ENCODE peak calls at places on chromosome 20, in seven cellular contexts. C is SK-N-SH, K is hepatocyte, O is breast epithelium, A is PC-9, T is IMR-90, E is HepG2. X is an unnamed sample. For H3K36me3, the result is how much of the 10 kb centered on the place peaks cover.

GRCh38 chr20:48926816-48927215 is 5.3 kb downstream of the ARFGEF2 start:
- DNase-seq in C (no peak), K (no peak), O (no peak), A (no peak), T (no peak), E (no peak), X (no peak)

GRCh38 chr20:52494244-52494643 is 302.7 kb upstream of the ZFP64 start:
- DNase-seq in C (no peak), K (peak), O (no peak), A (peak), T (peak), E (no peak), X (no peak)

GRCh38 chr20:17796096-17796563 is 96.4 kb downstream of the BANF2 start:
- DNase-seq in C (no peak), K (peak), O (peak), A (no peak), T (peak), E (peak), X (no peak)

GRCh38 chr20:15708984-15709598 is 864.2 kb downstream of the KIF16B start:
- DNase-seq in C (peak), K (peak), O (no peak), A (no peak), T (no peak), E (peak), X (peak)

GRCh38 chr20:8361008-8361652 is 229.1 kb downstream of the PLCB1 start:
- DNase-seq in C (no peak), K (no peak), O (no peak), A (no peak), T (peak), E (no peak), X (no peak)

GRCh38 chr20:32457476-32457986 is 99.4 kb downstream of the ASXL1 start:
- DNase-seq in C (peak), K (peak), O (no peak), A (no peak), T (peak), E (no peak), X (peak)

GRCh38 chr20:14336667-14337066 is 745 bp downstream of the FLRT3 start:
- DNase-seq in C (no peak), K (peak), O (no peak), A (no peak), T (peak), E (peak), X (peak)

GRCh38 chr20:53738945-53739798 is 145.5 kb upstream of the ZNF217 start:
- DNase-seq in C (no peak), K (peak), O (no peak), A (peak), T (no peak), E (no peak), X (no peak)

GRCh38 chr20:13687827-13688226 is 49.1 kb upstream of the TASP1 start:
- DNase-seq in C (no peak), K (no peak), O (no peak), A (no peak), T (no peak), E (no peak), X (no peak)

GRCh38 chr20:19885981-19886665 is 128.1 kb downstream of the RIN2 start:
- DNase-seq in C (no peak), K (peak), O (peak), A (peak), T (peak), E (peak), X (peak)

GRCh38 chr20:830011-830521 is 3.4 kb upstream of the FAM110A start:
- DNase-seq in C (no peak), K (no peak), O (no peak), A (peak), T (peak), E (no peak), X (no peak)

GRCh38 chr20:634526-634925 is 18.5 kb downstream of the SRXN1 start:
- DNase-seq in C (peak), K (no peak), O (no peak), A (no peak), T (no peak), E (no peak), X (peak)

GRCh38 chr20:20457392-20458126 is 89.7 kb downstream of the INSM1 start:
- DNase-seq in C (no peak), K (no peak), O (no peak), A (no peak), T (peak), E (no peak), X (no peak)

GRCh38 chr20:36950432-36951197 is 893 bp downstream of the SAMHD1 start:
- DNase-seq in C (no peak), K (peak), O (no peak), A (no peak), T (peak), E (no peak), X (peak)

GRCh38 chr20:50336631-50337030 is 146.0 kb downstream of the CEBPB start:
- DNase-seq in C (no peak), K (no peak), O (no peak), A (no peak), T (peak), E (no peak), X (no peak)

GRCh38 chr20:878511-879307 is 37.4 kb downstream of the ANGPT4 start:
- DNase-seq in C (no peak), K (peak), O (no peak), A (no peak), T (peak), E (no peak), X (no peak)

GRCh38 chr20:26277339-26277738 is 580.7 kb upstream of the ZNF337 start:
- DNase-seq in C (no peak), K (no peak), O (no peak), A (no peak), T (no peak), E (no peak), X (no peak)

GRCh38 chr20:2984956-2985661 is 58.3 kb upstream of the GNRH2 start:
- DNase-seq in C (no peak), K (peak), O (no peak), A (no peak), T (peak), E (no peak), X (peak)

GRCh38 chr20:51457281-51457932 is 85.1 kb downstream of the NFATC2 start:
- DNase-seq in C (peak), K (peak), O (peak), A (peak), T (peak), E (no peak), X (no peak)

GRCh38 chr20:16349518-16350295 is 223.5 kb downstream of the KIF16B start:
- DNase-seq in C (peak), K (no peak), O (no peak), A (no peak), T (peak), E (no peak), X (no peak)

GRCh38 chr20:47306095-47306494 is 50.4 kb downstream of the ZMYND8 start:
- DNase-seq in C (no peak), K (no peak), O (no peak), A (no peak), T (no peak), E (no peak), X (no peak)

GRCh38 chr20:44731657-44732056 is 14.0 kb upstream of the KCNK15 start:
- DNase-seq in C (no peak), K (no peak), O (no peak), A (no peak), T (no peak), E (no peak), X (no peak)

GRCh38 chr20:38290829-38291581 is 13.0 kb upstream of the BPI start:
- DNase-seq in C (peak), K (peak), O (no peak), A (peak), T (peak), E (peak), X (peak)

GRCh38 chr20:2826655-2827054 is 10.5 kb downstream of the TMEM239 start:
- DNase-seq in C (no peak), K (no peak), O (no peak), A (no peak), T (no peak), E (no peak), X (no peak)

GRCh38 chr20:49560646-49561045 is 7.3 kb downstream of the PTGIS start:
- DNase-seq in C (no peak), K (no peak), O (no peak), A (no peak), T (no peak), E (no peak), X (no peak)

GRCh38 chr20:10595985-10596384 is 77.8 kb downstream of the JAG1 start:
- DNase-seq in C (no peak), K (no peak), O (no peak), A (no peak), T (no peak), E (no peak), X (no peak)

GRCh38 chr20:41231136-41231535 is 86.4 kb downstream of the ZHX3 start:
- DNase-seq in C (no peak), K (no peak), O (no peak), A (no peak), T (no peak), E (no peak), X (no peak)

GRCh38 chr20:41232971-41233926 is 84.3 kb downstream of the ZHX3 start:
- DNase-seq in C (no peak), K (peak), O (no peak), A (peak), T (peak), E (no peak), X (no peak)

GRCh38 chr20:41231850-41232249 is 85.7 kb downstream of the ZHX3 start:
- DNase-seq in C (no peak), K (no peak), O (no peak), A (no peak), T (no peak), E (no peak), X (no peak)

GRCh38 chr20:41234546-41234945 is 83.0 kb downstream of the ZHX3 start:
- DNase-seq in C (no peak), K (no peak), O (no peak), A (no peak), T (no peak), E (no peak), X (no peak)

GRCh38 chr20:41233976-41234514 is 83.5 kb downstream of the ZHX3 start:
- DNase-seq in C (no peak), K (no peak), O (no peak), A (no peak), T (no peak), E (no peak), X (no peak)
- H3K27ac ChIP-seq in C (peak), K (peak), O (peak), A (no peak), T (no peak), E (no peak), X (no peak)

GRCh38 chr20:63882257-63883208 is 12.4 kb upstream of the DNAJC5 start:
- DNase-seq in C (no peak), K (no peak), O (no peak), A (no peak), T (no peak), E (no peak), X (no peak)
- H3K36me3 ChIP-seq in C (under half), K (under half), O (under half), A (under half), T (half or more), E (half or more), X (under half)

GRCh38 chr20:25204550-25205276 is 9.2 kb downstream of the ENTPD6 start:
- DNase-seq in C (no peak), K (no peak), O (peak), A (no peak), T (no peak), E (no peak), X (no peak)
- H3K27ac ChIP-seq in C (no peak), K (no peak), O (peak), A (no peak), T (no peak), E (no peak), X (no peak)

DNA sequence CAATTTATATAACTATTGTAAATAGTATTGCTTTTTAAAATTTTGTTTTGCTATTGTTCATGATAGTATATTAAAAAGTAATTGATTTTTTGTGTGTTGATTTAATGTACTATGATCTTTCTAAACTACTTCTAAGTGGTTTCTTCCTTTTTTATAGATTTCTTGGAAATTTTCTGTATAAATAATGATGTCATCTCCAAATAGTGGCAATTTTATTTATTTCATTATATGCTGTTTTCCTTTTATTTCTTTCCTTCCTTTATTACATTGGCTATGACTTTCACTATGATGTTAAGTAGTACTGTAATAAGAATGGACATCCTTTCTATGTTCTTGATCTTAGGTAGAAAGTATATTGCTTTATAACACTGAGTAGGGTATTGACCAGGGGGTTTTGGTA is 451.5 kb upstream of the SPTLC3 start:
- DNase-seq in C (no peak), K (no peak), O (no peak), A (no peak), T (no peak), E (no peak), X (no peak)
- H3K36me3 ChIP-seq in C (under half), K (under half), O (under half), A (under half), T (under half), E (under half), X (under half)

DNA sequence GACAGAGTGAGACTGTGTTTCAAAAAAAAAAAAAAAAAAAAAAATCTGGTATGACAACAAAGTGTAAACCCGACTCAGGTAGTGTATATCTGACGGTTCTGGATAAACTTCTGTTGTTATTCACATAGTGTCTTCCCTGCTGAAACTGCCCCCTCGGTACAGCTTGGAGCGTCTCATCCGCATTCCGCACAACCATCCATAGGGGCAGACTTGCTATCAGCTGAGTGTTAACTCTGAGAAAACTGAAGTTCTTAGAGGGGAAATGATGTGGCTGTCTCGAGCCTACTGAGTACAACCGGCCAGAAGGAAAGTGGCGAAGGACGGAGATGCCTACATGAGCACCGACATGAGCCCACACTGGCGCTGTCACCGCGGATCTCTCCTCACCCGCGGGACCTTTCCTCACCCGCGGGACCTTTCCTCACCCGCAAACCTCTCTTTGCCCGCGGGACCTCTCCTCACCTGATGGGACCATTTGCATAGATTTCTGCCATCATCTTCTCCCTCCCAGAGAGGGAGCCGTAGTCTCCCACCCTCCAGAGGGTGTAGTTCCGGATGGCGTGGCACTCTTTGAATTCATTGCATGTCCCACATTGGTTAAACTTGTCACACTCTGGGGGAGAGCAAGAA is 9.8 kb downstream of the CTSZ start:
- DNase-seq in C (no peak), K (no peak), O (no peak), A (no peak), T (no peak), E (no peak), X (no peak)
- H3K27ac ChIP-seq in C (no peak), K (no peak), O (no peak), A (no peak), T (no peak), E (no peak), X (no peak)

GRCh38 chr20:62146019-62146755 is 2.6 kb downstream of the SS18L1 start:
- DNase-seq in C (no peak), K (no peak), O (no peak), A (no peak), T (no peak), E (peak), X (no peak)
- H3K36me3 ChIP-seq in C (under half), K (under half), O (under half), A (under half), T (under half), E (under half), X (under half)

GRCh38 chr20:39849171-39849570 is 839.9 kb downstream of the MAFB start:
- DNase-seq in C (no peak), K (no peak), O (no peak), A (no peak), T (no peak), E (no peak), X (no peak)

GRCh38 chr20:39849664-39850063 is 839.4 kb downstream of the MAFB start:
- DNase-seq in C (peak), K (peak), O (peak), A (no peak), T (peak), E (no peak), X (no peak)

GRCh38 chr20:39850821-39851330 is 838.2 kb downstream of the MAFB start:
- DNase-seq in C (no peak), K (no peak), O (no peak), A (no peak), T (no peak), E (no peak), X (no peak)

GRCh38 chr20:39851459-39851858 is 837.6 kb downstream of the MAFB start:
- DNase-seq in C (no peak), K (no peak), O (no peak), A (no peak), T (peak), E (no peak), X (no peak)

GRCh38 chr20:39850236-39850635 is 838.8 kb downstream of the MAFB start:
- DNase-seq in C (no peak), K (no peak), O (no peak), A (no peak), T (no peak), E (no peak), X (no peak)
- H3K27ac ChIP-seq in C (peak), K (peak), O (peak), A (no peak), T (no peak), E (no peak), X (no peak)

GRCh38 chr20:60341062-60341461 is 382.8 kb downstream of the CDH26 start:
- DNase-seq in C (no peak), K (peak), O (no peak), A (no peak), T (no peak), E (no peak), X (peak)

GRCh38 chr20:60349418-60349817 is 391.2 kb downstream of the CDH26 start:
- DNase-seq in C (no peak), K (no peak), O (no peak), A (no peak), T (no peak), E (no peak), X (no peak)

GRCh38 chr20:60340232-60340631 is 382.0 kb downstream of the CDH26 start:
- DNase-seq in C (no peak), K (no peak), O (no peak), A (no peak), T (no peak), E (no peak), X (no peak)

GRCh38 chr20:60345106-60345505 is 386.9 kb downstream of the CDH26 start:
- DNase-seq in C (peak), K (no peak), O (no peak), A (no peak), T (no peak), E (no peak), X (no peak)
- H3K36me3 ChIP-seq in C (under half), K (under half), O (under half), A (under half), T (under half), E (under half), X (under half)

GRCh38 chr20:24502184-24502583 is 32.8 kb downstream of the SYNDIG1 start:
- DNase-seq in C (peak), K (peak), O (no peak), A (no peak), T (peak), E (no peak), X (no peak)
- H3K27ac ChIP-seq in C (peak), K (peak), O (no peak), A (no peak), T (no peak), E (no peak), X (no peak)

DNA sequence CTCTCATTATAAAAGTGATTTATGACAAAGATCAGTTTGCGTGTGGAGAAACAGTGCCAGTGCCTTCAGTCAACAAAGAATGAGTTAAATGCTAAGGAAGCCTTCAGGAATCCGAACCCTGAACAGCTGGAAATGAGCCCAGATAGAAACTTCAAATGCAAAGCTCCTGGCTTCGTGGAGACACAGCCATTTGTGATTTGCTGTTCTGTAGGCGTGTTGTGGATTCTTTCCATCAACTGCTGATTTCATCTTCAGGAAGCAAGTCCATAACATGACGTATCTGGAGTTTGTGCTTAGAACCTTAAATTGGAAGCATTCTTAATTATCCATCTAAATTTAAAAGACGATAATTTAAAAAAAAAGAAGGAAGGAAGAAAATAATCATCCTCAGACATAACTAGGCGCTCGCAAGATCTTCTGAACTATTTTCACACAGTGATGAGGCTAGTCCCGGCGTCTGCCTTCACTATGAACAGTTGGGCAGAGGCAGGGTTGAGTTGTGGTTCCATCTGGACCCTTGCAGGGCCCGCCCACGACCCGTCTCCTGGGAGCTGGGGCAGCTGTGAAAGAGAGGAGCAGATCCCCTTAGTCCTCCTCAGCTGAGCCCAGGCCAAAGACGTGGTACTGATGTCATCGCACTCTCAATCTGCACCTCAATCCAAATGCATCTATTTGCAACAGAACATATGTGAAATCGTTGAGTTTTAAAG is 15.6 kb downstream of the TCFL5 start:
- DNase-seq in C (no peak), K (no peak), O (no peak), A (peak), T (peak), E (no peak), X (no peak)
- H3K36me3 ChIP-seq in C (under half), K (under half), O (under half), A (under half), T (under half), E (under half), X (under half)

X was measured in WERI-Rb-1.